ENCODE peak calls at places on chromosomes 11 and 22, in ten cellular contexts. H, N, Q, W, I, X, U, B, G and J are unnamed samples.

GRCh38 chr11:5737672-5738071 is 1.4 kb downstream of the OR56B1 start:
- DNase-seq in B (no peak), X (no peak), W (no peak), I (no peak), H (no peak), U (no peak), G (no peak), N (no peak), Q (peak), J (no peak)

GRCh38 chr11:19441752-19442553 is 201.2 kb upstream of the E2F8 start:
- DNase-seq in G (no peak), I (no peak), W (no peak), B (peak), Q (peak), H (peak), U (peak), X (no peak), N (peak), J (no peak)

GRCh38 chr11:125846188-125846587 is 13.1 kb downstream of the PATE4 start:
- DNase-seq in N (no peak), H (no peak), X (no peak), I (no peak), U (no peak), B (no peak), Q (no peak), G (no peak), W (no peak), J (no peak)

GRCh38 chr22:36373258-36373579 is 14.5 kb downstream of the MYH9 start:
- DNase-seq in N (peak), B (no peak), U (no peak), W (no peak), I (no peak), H (no peak), G (peak), Q (no peak), X (no peak), J (no peak)

GRCh38 chr11:17927041-17927440 is 85.8 kb downstream of the SERGEF start:
- DNase-seq in Q (no peak), G (no peak), N (no peak), W (no peak), X (no peak), I (no peak), U (no peak), B (no peak), H (no peak), J (no peak)

GRCh38 chr22:38276161-38276560 is 3.4 kb upstream of the TMEM184B start:
- DNase-seq in U (no peak), N (no peak), W (no peak), H (no peak), I (no peak), B (no peak), G (no peak), X (no peak), Q (no peak), J (no peak)

GRCh38 chr11:84566681-84567080 is 1060.5 kb downstream of the DLG2 start:
- DNase-seq in Q (no peak), H (no peak), G (no peak), X (no peak), U (no peak), I (no peak), N (no peak), B (no peak), W (no peak), J (no peak)

GRCh38 chr11:30478923-30479322 is 107.2 kb downstream of the MPPED2 start:
- DNase-seq in N (peak), Q (no peak), I (no peak), H (no peak), G (no peak), X (no peak), B (no peak), W (no peak), U (no peak), J (no peak)

GRCh38 chr11:63866211-63866610 is 27.3 kb downstream of the MARK2 start:
- DNase-seq in G (peak), X (peak), U (peak), I (no peak), Q (peak), B (peak), H (no peak), N (peak), W (no peak), J (no peak)

GRCh38 chr11:120546312-120547205 is 35.0 kb downstream of the GRIK4 start:
- DNase-seq in W (no peak), U (no peak), G (no peak), N (peak), X (no peak), H (peak), Q (peak), B (no peak), I (no peak), J (no peak)

GRCh38 chr11:8265681-8266241 is 2.1 kb upstream of the LMO1 start:
- DNase-seq in N (no peak), Q (no peak), I (no peak), G (peak), W (peak), U (no peak), X (no peak), H (no peak), B (no peak), J (no peak)

GRCh38 chr11:134559617-134559992 is 147.6 kb upstream of the B3GAT1 start:
- DNase-seq in X (no peak), H (no peak), N (no peak), Q (no peak), B (no peak), G (peak), I (no peak), W (no peak), U (no peak), J (no peak)

GRCh38 chr11:36160115-36160514 is 129.1 kb downstream of the COMMD9 start:
- DNase-seq in U (no peak), B (no peak), W (peak), G (no peak), H (no peak), Q (no peak), I (no peak), N (no peak), X (no peak), J (no peak)

GRCh38 chr11:33448461-33449130 is 191.4 kb downstream of the HIPK3 start:
- DNase-seq in X (no peak), I (no peak), Q (no peak), G (no peak), B (no peak), U (no peak), N (no peak), W (no peak), H (no peak), J (no peak)